ENCODE peak calls at places on chromosomes 5 and 9, in nine cellular contexts. U is T-helper 1 cell; R is hepatic stellate cell; X is cardiac fibroblast; H is mucosa of descending colon; D is Ammon's horn; P is tibial artery; J is GM12891; K is stimulated activated CD8-positive, alpha-beta memory T cell treated with anti-CD3 and anti-CD28 coated beads, Interleukin-2, amount 100 ng/mL, for 48 hours. Q is an unnamed sample.

GRCh38 chr5:174412941-174413340 is 311.4 kb upstream of the MSX2 start:
- DNase-seq in X (no peak), P (no peak), H (no peak), U (no peak), R (no peak), K (no peak), J (no peak), D (no peak), Q (no peak)

GRCh38 chr9:129576546-129577543 is 44.1 kb downstream of the C9orf50 start:
- DNase-seq in U (no peak), P (no peak), X (peak), R (peak), K (no peak), J (no peak), D (no peak), H (no peak), Q (no peak)

GRCh38 chr5:135069895-135070657 is 36.0 kb upstream of the PITX1 start:
- DNase-seq in J (no peak), K (no peak), H (no peak), U (no peak), P (no peak), R (no peak), D (no peak), X (no peak), Q (no peak)

GRCh38 chr5:56459978-56460377 is 226.8 kb upstream of the ANKRD55 start:
- DNase-seq in X (no peak), U (no peak), R (no peak), P (no peak), J (no peak), H (no peak), K (no peak), D (no peak), Q (no peak)

GRCh38 chr9:137199411-137200121 is 975 bp downstream of the TPRN start:
- DNase-seq in P (no peak), D (no peak), R (peak), X (no peak), H (no peak), J (no peak), U (no peak), K (no peak), Q (no peak)

GRCh38 chr9:6229604-6230003 is 14.0 kb downstream of the IL33 start:
- DNase-seq in R (no peak), U (no peak), J (no peak), K (no peak), X (peak), P (no peak), D (no peak), H (no peak), Q (no peak)

GRCh38 chr5:60092671-60093422 is 199.3 kb upstream of the PDE4D start:
- DNase-seq in J (no peak), X (peak), P (no peak), U (no peak), R (no peak), K (no peak), H (no peak), D (no peak), Q (no peak)

GRCh38 chr5:91787718-91788117 is 404.6 kb upstream of the ARRDC3 start:
- DNase-seq in U (no peak), H (no peak), R (no peak), J (no peak), X (no peak), P (no peak), D (no peak), K (no peak), Q (no peak)

GRCh38 chr5:133546500-133546899 is 65.8 kb downstream of the FSTL4 start:
- DNase-seq in D (no peak), U (no peak), H (no peak), K (no peak), J (no peak), P (no peak), R (no peak), X (no peak), Q (no peak)

GRCh38 chr5:79585129-79585528 is 27.1 kb upstream of the TENT2 start:
- DNase-seq in P (no peak), K (no peak), R (no peak), H (no peak), D (no peak), U (no peak), X (no peak), J (no peak), Q (no peak)

GRCh38 chr5:54217826-54218503 is 92.4 kb downstream of the ARL15 start:
- DNase-seq in U (peak), H (no peak), K (peak), P (no peak), X (peak), D (peak), R (peak), J (peak), Q (peak)

GRCh38 chr5:52725065-52725746 is 62.5 kb upstream of the ITGA1 start:
- DNase-seq in X (peak), P (no peak), R (no peak), K (no peak), U (peak), H (peak), J (no peak), D (no peak), Q (no peak)

GRCh38 chr9:116549061-116549664 is 137.9 kb upstream of the TRIM32 start:
- DNase-seq in K (no peak), D (peak), R (peak), P (peak), J (no peak), X (peak), H (peak), U (no peak), Q (peak)

GRCh38 chr5:34998058-34998789 is 49.5 kb downstream of the AGXT2 start:
- DNase-seq in R (no peak), J (no peak), U (no peak), D (peak), H (no peak), P (no peak), X (peak), K (no peak), Q (peak)

GRCh38 chr5:103962023-103962422 is 399.4 kb upstream of the NUDT12 start:
- DNase-seq in R (no peak), U (no peak), K (no peak), X (no peak), H (no peak), P (no peak), D (no peak), J (no peak), Q (no peak)

GRCh38 chr5:78293856-78294249 is 645 bp downstream of the AP3B1 start:
- DNase-seq in H (no peak), J (no peak), P (no peak), U (no peak), X (peak), R (peak), K (no peak), D (no peak), Q (peak)

GRCh38 chr9:84937086-84937670 is 267.6 kb downstream of the NTRK2 start:
- DNase-seq in D (peak), H (no peak), P (no peak), R (no peak), K (no peak), U (no peak), J (no peak), X (no peak), Q (no peak)

GRCh38 chr9:111250836-111251452 is 79.1 kb downstream of the OR2K2 start:
- DNase-seq in X (no peak), R (no peak), U (no peak), P (no peak), H (no peak), D (no peak), J (no peak), K (no peak), Q (no peak)

GRCh38 chr9:78314953-78315870 is 18.3 kb downstream of the PSAT1 start:
- DNase-seq in P (peak), H (no peak), K (no peak), R (no peak), J (no peak), U (no peak), X (peak), D (peak), Q (no peak)

GRCh38 chr9:101966706-101967105 is 228.3 kb upstream of the GRIN3A start:
- DNase-seq in X (no peak), J (no peak), U (no peak), P (no peak), D (no peak), H (no peak), R (no peak), K (no peak), Q (no peak)

GRCh38 chr9:36029765-36030528 is 6.8 kb upstream of the RECK start:
- DNase-seq in P (no peak), R (peak), D (peak), U (no peak), J (no peak), X (peak), H (no peak), K (no peak), Q (no peak)

GRCh38 chr9:38406476-38407186 is 14.1 kb downstream of the ALDH1B1 start:
- DNase-seq in P (no peak), K (no peak), R (no peak), U (no peak), X (no peak), H (no peak), D (no peak), J (no peak), Q (no peak)

GRCh38 chr5:38463634-38464521 is 92.6 kb downstream of the LIFR start:
- DNase-seq in U (no peak), X (peak), P (no peak), D (no peak), H (no peak), J (no peak), K (no peak), R (peak), Q (no peak)

GRCh38 chr5:54326662-54327145 is 16.3 kb upstream of the ARL15 start:
- DNase-seq in K (no peak), X (no peak), J (no peak), H (no peak), U (no peak), P (no peak), R (no peak), D (no peak), Q (no peak)

GRCh38 chr5:141521244-141521781 is 32.4 kb downstream of the PCDHGC5 start:
- DNase-seq in U (peak), K (no peak), R (peak), P (no peak), X (peak), J (no peak), H (no peak), D (peak), Q (no peak)

GRCh38 chr9:79817469-79818004 is 245.8 kb downstream of the TLE4 start:
- DNase-seq in J (no peak), K (no peak), P (no peak), U (peak), X (no peak), H (no peak), R (no peak), D (peak), Q (no peak)

GRCh38 chr5:113224605-113225065 is 210.2 kb downstream of the TSSK1B start:
- DNase-seq in R (no peak), K (no peak), P (no peak), X (no peak), J (no peak), H (no peak), D (no peak), U (no peak), Q (no peak)

GRCh38 chr9:89660286-89660685 is 55.5 kb downstream of the GADD45G start:
- DNase-seq in U (no peak), R (no peak), K (no peak), H (no peak), J (no peak), X (no peak), D (no peak), P (no peak), Q (no peak)

GRCh38 chr9:120891255-120891954 is 14.4 kb upstream of the PHF19 start:
- DNase-seq in X (no peak), P (no peak), J (no peak), D (no peak), K (peak), U (peak), H (no peak), R (no peak), Q (no peak)

GRCh38 chr5:170565077-170565476 is 61.3 kb downstream of the KCNIP1 start:
- DNase-seq in K (no peak), H (no peak), P (no peak), X (no peak), R (no peak), J (no peak), D (peak), U (no peak), Q (peak)

GRCh38 chr9:69532359-69532758 is 139.8 kb downstream of the APBA1 start:
- DNase-seq in K (no peak), P (no peak), H (no peak), D (peak), X (no peak), U (no peak), R (no peak), J (no peak), Q (no peak)

GRCh38 chr9:81305561-81306182 is 383.7 kb downstream of the TLE1 start:
- DNase-seq in J (no peak), H (no peak), K (no peak), U (no peak), P (no peak), X (no peak), R (no peak), D (no peak), Q (no peak)

GRCh38 chr5:26009742-26010141 is 1028.6 kb downstream of the CDH9 start:
- DNase-seq in U (no peak), K (no peak), R (no peak), P (no peak), X (no peak), D (peak), J (no peak), H (no peak), Q (no peak)

GRCh38 chr5:132210944-132211343 is 16.7 kb downstream of the P4HA2 start:
- DNase-seq in H (no peak), K (no peak), P (peak), J (no peak), U (no peak), D (no peak), R (no peak), X (no peak), Q (no peak)

GRCh38 chr5:38208782-38209378 is 49.5 kb upstream of the EGFLAM start:
- DNase-seq in H (no peak), J (no peak), X (peak), P (no peak), D (peak), K (no peak), U (peak), R (no peak), Q (peak)